ENCODE peak calls at places on chromosome 7, in four cellular contexts. One of them, this sample, is unnamed.

GRCh38 chr7:149853157-149853556 is 15.0 kb downstream of the ZNF862 start:
- DNase-seq in HFF-Myc: no peak
- DNase-seq in ACHN: no peak
- DNase-seq in A549: no peak
- DNase-seq in this sample: no peak

GRCh38 chr7:124077546-124077945 is 44.7 kb upstream of the TMEM229A start:
- DNase-seq in A549: no peak
- DNase-seq in ACHN: no peak
- DNase-seq in HFF-Myc: no peak
- DNase-seq in this sample: no peak

GRCh38 chr7:47241112-47242065 is 340.5 kb downstream of the TNS3 start:
- DNase-seq in HFF-Myc: no peak
- DNase-seq in A549: no peak
- DNase-seq in ACHN: peak; percentile 50
- DNase-seq in this sample: no peak

GRCh38 chr7:30046127-30046774 is 18.0 kb downstream of the PLEKHA8 start:
- DNase-seq in HFF-Myc: no peak
- DNase-seq in ACHN: no peak
- DNase-seq in A549: no peak
- DNase-seq in this sample: no peak

GRCh38 chr7:5693529-5693928 is 87.9 kb downstream of the RNF216 start:
- DNase-seq in A549: peak; percentile 67
- DNase-seq in HFF-Myc: no peak
- DNase-seq in ACHN: peak; percentile 50
- DNase-seq in this sample: no peak

GRCh38 chr7:158802535-158803199 is 26.6 kb downstream of the ESYT2 start:
- DNase-seq in ACHN: peak; percentile 85
- DNase-seq in HFF-Myc: no peak
- DNase-seq in A549: peak; percentile 57
- DNase-seq in this sample: no peak

GRCh38 chr7:145216876-145217275 is 381.0 kb upstream of the TPK1 start:
- DNase-seq in A549: no peak
- DNase-seq in HFF-Myc: no peak
- DNase-seq in ACHN: no peak
- DNase-seq in this sample: no peak

GRCh38 chr7:22662031-22662430 is 65.0 kb upstream of the IL6 start:
- DNase-seq in A549: no peak
- DNase-seq in HFF-Myc: no peak
- DNase-seq in ACHN: no peak
- DNase-seq in this sample: no peak

GRCh38 chr7:102424129-102424551 is 9.2 kb upstream of the ORAI2 start:
- DNase-seq in ACHN: no peak
- DNase-seq in A549: no peak
- DNase-seq in HFF-Myc: no peak
- DNase-seq in this sample: no peak

GRCh38 chr7:150735596-150736358 is 1.4 kb upstream of the GIMAP5 start:
- DNase-seq in HFF-Myc: no peak
- DNase-seq in ACHN: no peak
- DNase-seq in A549: no peak
- DNase-seq in this sample: no peak

GRCh38 chr7:128909605-128910568 is 622 bp downstream of the KCP start:
- DNase-seq in HFF-Myc: no peak
- DNase-seq in ACHN: peak; percentile 98
- DNase-seq in A549: no peak
- DNase-seq in this sample: peak; percentile 62

GRCh38 chr7:112018305-112019030 is 187.7 kb downstream of the DOCK4 start:
- DNase-seq in A549: no peak
- DNase-seq in HFF-Myc: no peak
- DNase-seq in ACHN: no peak
- DNase-seq in this sample: no peak

GRCh38 chr7:155009570-155010157 is 6.7 kb upstream of the PAXIP1 start:
- DNase-seq in HFF-Myc: no peak
- DNase-seq in A549: peak; percentile 38
- DNase-seq in ACHN: peak; percentile 38
- DNase-seq in this sample: peak; percentile 22

GRCh38 chr7:135159359-135160087 is 11.0 kb downstream of the CYREN start:
- DNase-seq in A549: no peak
- DNase-seq in ACHN: no peak
- DNase-seq in HFF-Myc: no peak
- DNase-seq in this sample: no peak

GRCh38 chr7:84372712-84373111 is 178.1 kb upstream of the SEMA3A start:
- DNase-seq in ACHN: no peak
- DNase-seq in A549: no peak
- DNase-seq in HFF-Myc: no peak
- DNase-seq in this sample: no peak